ENCODE peak calls at places on chromosomes 11 and 22, in six cellular contexts. S, J, Q, R, A and X are unnamed samples.

GRCh38 chr11:29005401-29005980 is 897.3 kb downstream of the METTL15 start:
- DNase-seq in A (no peak), J (no peak), Q (no peak), S (no peak), R (no peak), X (no peak)

GRCh38 chr11:94049351-94049750 is 28.2 kb downstream of the HEPHL1 start:
- DNase-seq in A (no peak), Q (no peak), S (no peak), J (no peak), R (no peak), X (no peak)

GRCh38 chr11:13010737-13011342 is 1.7 kb downstream of the RASSF10 start:
- DNase-seq in S (no peak), A (no peak), J (no peak), Q (peak), R (no peak), X (no peak)

GRCh38 chr11:59658036-59658435 is 10.8 kb downstream of the PATL1 start:
- DNase-seq in J (no peak), A (no peak), S (no peak), Q (no peak), R (no peak), X (no peak)

GRCh38 chr22:46626356-46626755 is 6.2 kb downstream of the GRAMD4 start:
- DNase-seq in J (no peak), R (no peak), S (no peak), Q (no peak), A (no peak), X (no peak)

GRCh38 chr11:124174001-124174400 is 9.1 kb upstream of the OR10D3 start:
- DNase-seq in A (no peak), J (no peak), Q (peak), S (peak), R (no peak), X (no peak)

GRCh38 chr22:50544746-50545253 is 899 bp upstream of the KLHDC7B start:
- DNase-seq in J (no peak), Q (no peak), S (no peak), A (no peak), R (no peak), X (peak)

GRCh38 chr11:2577071-2578005 is 122.5 kb downstream of the KCNQ1OT1 start:
- DNase-seq in Q (no peak), S (no peak), J (no peak), R (peak), A (peak), X (peak)

GRCh38 chr11:14578551-14578956 is 58.4 kb upstream of the PSMA1 start:
- DNase-seq in J (no peak), R (no peak), Q (peak), S (peak), A (no peak), X (peak)

GRCh38 chr11:117818036-117818858 is 6.3 kb downstream of the FXYD2 start:
- DNase-seq in S (peak), R (no peak), A (no peak), Q (no peak), J (no peak), X (no peak)

GRCh38 chr22:42202669-42203068 is 67.8 kb downstream of the TCF20 start:
- DNase-seq in R (no peak), S (peak), A (no peak), J (peak), Q (no peak), X (peak)

GRCh38 chr22:41563051-41563711 is 2.4 kb downstream of the CSDC2 start:
- DNase-seq in R (no peak), S (peak), J (no peak), Q (no peak), A (no peak), X (no peak)

GRCh38 chr11:61347916-61348461 is 13.7 kb downstream of the CYB561A3 start:
- DNase-seq in R (no peak), J (no peak), Q (no peak), S (no peak), A (no peak), X (no peak)

GRCh38 chr22:46043816-46044717 is 67.1 kb upstream of the WNT7B start:
- DNase-seq in R (no peak), S (no peak), Q (no peak), J (no peak), A (no peak), X (no peak)

GRCh38 chr11:77374108-77374507 is 72.6 kb upstream of the GDPD4 start:
- DNase-seq in S (peak), A (no peak), R (no peak), Q (no peak), J (no peak), X (no peak)

GRCh38 chr11:120912504-120912903 is 111.4 kb upstream of the TBCEL start:
- DNase-seq in S (peak), J (peak), A (no peak), R (no peak), Q (no peak), X (no peak)

GRCh38 chr22:20530368-20531153 is 23.2 kb downstream of the MED15 start:
- DNase-seq in J (no peak), R (peak), Q (no peak), S (peak), A (no peak), X (no peak)

GRCh38 chr22:35582861-35583670 is 34.1 kb downstream of the MB start:
- DNase-seq in J (no peak), S (peak), A (peak), R (peak), Q (peak), X (peak)

GRCh38 chr11:116509566-116509965 is 263.2 kb downstream of the BUD13 start:
- DNase-seq in S (no peak), Q (no peak), J (no peak), A (no peak), R (no peak), X (no peak)

GRCh38 chr11:27807594-27807993 is 107.3 kb upstream of the BDNF start:
- DNase-seq in A (no peak), J (peak), Q (no peak), R (no peak), S (peak), X (no peak)

GRCh38 chr11:30753504-30753903 is 167.4 kb upstream of the MPPED2 start:
- DNase-seq in S (no peak), J (no peak), A (no peak), R (no peak), Q (no peak), X (no peak)

DNA sequence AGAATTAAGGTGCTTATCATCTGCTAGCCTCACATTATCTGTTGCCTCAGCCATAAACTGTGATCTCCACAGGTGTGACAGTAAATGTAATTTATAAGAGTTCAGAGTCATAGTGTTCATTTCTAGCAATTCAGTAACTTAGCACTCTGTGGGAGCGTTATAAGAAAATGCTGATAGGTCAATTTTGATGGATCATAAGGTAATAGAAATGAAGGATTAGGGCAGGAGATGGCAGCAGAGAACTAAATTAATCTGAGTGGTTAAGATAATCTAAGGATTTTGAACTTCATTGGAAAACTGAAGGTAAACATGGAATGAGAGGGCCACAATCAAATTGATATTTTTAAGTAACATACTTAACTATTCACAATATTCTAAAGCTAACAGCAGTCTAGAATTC is 26.5 kb upstream of the SLC22A9 start:
- DNase-seq in R (no peak), J (no peak), A (no peak), Q (no peak), S (no peak), X (no peak)
- TF ChIP-seq CTCF in R (no peak), J (no peak), A (no peak), Q (no peak), S (no peak), X (no peak)

GRCh38 chr11:747176-748006 is at the start of gene TALDO1:
- DNase-seq in S (peak), R (peak), Q (peak), A (peak), J (peak), X (peak)
- TF ChIP-seq CTCF in S (peak), R (peak), Q (no peak), A (no peak), J (peak), X (no peak)

GRCh38 chr11:65104628-65105027 is 7.0 kb upstream of the TM7SF2 start:
- DNase-seq in S (no peak), J (no peak), R (no peak), A (no peak), Q (no peak), X (no peak)

GRCh38 chr11:65103476-65103875 is 7.5 kb downstream of the VPS51 start:
- DNase-seq in R (no peak), Q (no peak), A (no peak), J (no peak), S (no peak), X (no peak)

GRCh38 chr11:65102142-65103095 is 6.4 kb downstream of the VPS51 start:
- DNase-seq in S (peak), R (no peak), Q (no peak), A (no peak), J (no peak), X (no peak)

GRCh38 chr11:65096926-65097325 is 912 bp downstream of the VPS51 start:
- DNase-seq in J (no peak), A (no peak), Q (no peak), R (no peak), S (no peak), X (no peak)

GRCh38 chr11:65100674-65101350 is 4.8 kb downstream of the VPS51 start:
- DNase-seq in S (no peak), J (no peak), Q (no peak), A (no peak), R (no peak), X (no peak)
- TF ChIP-seq CTCF in S (no peak), J (no peak), Q (no peak), A (no peak), R (no peak), X (no peak)

DNA sequence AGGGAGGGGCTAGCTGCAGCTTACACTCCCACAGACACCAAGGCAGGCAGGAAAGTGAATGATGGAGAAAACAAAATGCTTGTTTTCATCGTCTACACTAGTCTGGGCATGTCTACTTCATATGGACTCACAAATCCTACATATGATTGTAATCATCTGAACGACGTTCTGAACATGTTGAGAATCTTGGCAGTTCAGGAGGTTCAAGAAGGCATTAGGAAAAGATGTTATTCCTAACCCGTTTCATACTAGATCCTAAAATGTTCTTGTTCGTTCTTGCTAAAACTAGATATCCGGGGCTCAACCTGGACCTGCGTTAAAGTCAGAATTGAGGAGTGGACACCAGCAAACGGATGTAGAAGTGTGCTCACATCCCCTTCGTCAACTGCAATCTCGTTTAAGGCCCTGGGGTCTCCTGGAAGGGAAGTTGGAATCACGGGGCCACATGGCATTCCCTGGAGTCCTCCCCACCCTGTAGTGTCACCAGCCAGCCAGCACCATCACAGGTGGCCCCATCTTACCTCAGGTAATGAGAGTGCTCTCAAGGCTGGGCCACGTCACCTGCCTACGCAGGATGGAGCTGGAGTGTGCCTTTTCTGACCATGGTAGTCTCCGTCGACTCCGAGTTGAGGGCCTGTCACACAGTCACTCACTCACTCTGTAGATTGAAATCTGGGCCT is 37.3 kb downstream of the C11orf58 start:
- DNase-seq in A (no peak), J (no peak), S (no peak), R (no peak), Q (no peak), X (no peak)
- TF ChIP-seq CTCF in A (no peak), J (no peak), S (no peak), R (no peak), Q (no peak), X (no peak)

GRCh38 chr11:99069831-99070444 is 49.2 kb downstream of the CNTN5 start:
- DNase-seq in Q (no peak), R (no peak), J (no peak), S (no peak), A (no peak), X (no peak)
- TF ChIP-seq CTCF in Q (no peak), R (no peak), J (no peak), S (no peak), A (no peak), X (no peak)

DNA sequence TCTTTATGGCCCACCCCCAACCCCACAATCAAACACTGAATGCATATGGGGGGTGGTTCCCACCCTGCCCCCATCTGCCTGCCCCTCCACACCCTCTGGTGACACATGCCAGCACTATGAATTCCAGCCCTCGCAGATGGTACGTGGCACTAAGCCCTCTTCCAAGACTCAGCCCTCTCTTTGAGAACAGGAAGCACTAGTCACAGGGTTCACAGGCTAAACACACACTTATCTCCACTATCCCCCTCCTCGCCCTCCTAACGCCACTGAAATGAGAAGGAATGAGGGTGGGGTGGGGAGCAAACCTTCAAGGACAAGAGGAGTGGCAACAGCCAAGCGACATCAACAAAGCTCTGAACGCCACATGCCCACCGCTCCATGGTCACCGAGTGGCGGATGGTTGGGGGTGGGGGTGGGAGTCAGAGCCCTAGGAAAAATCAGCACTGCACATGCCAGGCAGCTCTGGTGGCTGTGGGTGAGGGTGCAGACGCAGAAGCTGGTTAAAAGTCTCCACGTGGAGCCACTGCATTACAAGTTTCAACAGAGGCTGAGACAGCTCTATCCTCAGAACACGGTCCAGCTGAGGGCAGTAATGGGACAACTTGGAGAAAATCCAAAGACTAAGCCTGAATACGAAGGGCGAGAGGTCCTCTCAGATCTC is 33.6 kb downstream of the TMEM184B start:
- DNase-seq in J (peak), Q (no peak), A (no peak), S (peak), R (no peak), X (no peak)
- TF ChIP-seq CTCF in J (peak), Q (no peak), A (no peak), S (peak), R (peak), X (no peak)